ENCODE peak calls at places on chromosomes 1 and 21, in four cellular contexts. V is stimulated activated CD4-positive, alpha-beta T cell treated with anti-CD3 and anti-CD28 coated beads, Interleukin-1b, Interleukin-23, amount 100 ng/mL, for 24 hours; L is heart right ventricle; Q is HCT116. C is an unnamed sample.

GRCh38 chr1:1203561-1204424 is 2.6 kb downstream of the TNFRSF18 start:
- DNase-seq in L (peak; percentile 12), Q (no peak), V (no peak), C (no peak)

GRCh38 chr1:93845554-93846150 is 33.4 kb downstream of the DNTTIP2 start:
- DNase-seq in L (no peak), Q (no peak), V (peak; percentile 16), C (no peak)

GRCh38 chr1:79293611-79294010 is 287.1 kb upstream of the ADGRL4 start:
- DNase-seq in L (no peak), V (no peak), Q (no peak), C (no peak)

GRCh38 chr21:37939251-37939650 is 23.0 kb upstream of the KCNJ6 start:
- DNase-seq in L (no peak), V (no peak), Q (no peak), C (no peak)

GRCh38 chr1:31583995-31584868 is 7.9 kb downstream of the TINAGL1 start:
- DNase-seq in L (peak; percentile 86), Q (no peak), V (no peak), C (no peak)

GRCh38 chr1:1630191-1630964 is 1.6 kb upstream of the MMP23B start:
- DNase-seq in Q (no peak), L (peak; percentile 75), V (peak; percentile 86), C (peak; percentile 100)

GRCh38 chr1:230702934-230703678 is 10.8 kb downstream of the AGT start:
- DNase-seq in L (no peak), Q (no peak), V (no peak), C (no peak)

GRCh38 chr1:203537806-203538464 is 44.0 kb downstream of the OPTC start:
- DNase-seq in V (no peak), Q (no peak), L (no peak), C (no peak)

GRCh38 chr1:22418852-22419480 is 32.7 kb upstream of the ZBTB40 start:
- DNase-seq in Q (no peak), V (no peak), L (no peak), C (no peak)

GRCh38 chr1:6508876-6509602 is 17.6 kb upstream of the PLEKHG5 start:
- DNase-seq in V (no peak), L (peak; percentile 9), Q (no peak), C (no peak)

GRCh38 chr1:54487571-54488050 is 60.4 kb upstream of the ACOT11 start:
- DNase-seq in L (peak; percentile 38), V (no peak), Q (no peak), C (no peak)

GRCh38 chr1:243558556-243558955 is 291.5 kb downstream of the AKT3 start:
- DNase-seq in Q (no peak), V (no peak), L (no peak), C (no peak)

GRCh38 chr1:207321045-207321789 is at the start of gene CD55:
- DNase-seq in Q (peak; percentile 99), V (peak; percentile 96), L (peak; percentile 93), C (peak; percentile 72)

GRCh38 chr1:226624526-226624925 is 76.0 kb downstream of the STUM start:
- DNase-seq in Q (no peak), V (no peak), L (no peak), C (no peak)

GRCh38 chr1:170095976-170096725 is 21.7 kb upstream of the KIFAP3 start:
- DNase-seq in V (no peak), Q (no peak), L (no peak), C (no peak)

GRCh38 chr1:211485480-211485857 is 6.5 kb downstream of the RD3 start:
- DNase-seq in Q (no peak), V (no peak), L (no peak), C (no peak)

GRCh38 chr21:15397258-15397657 is 332.5 kb upstream of the NRIP1 start:
- DNase-seq in Q (no peak), L (no peak), V (no peak), C (no peak)

GRCh38 chr1:87243573-87243972 is 85.1 kb upstream of the LMO4 start:
- DNase-seq in L (no peak), Q (no peak), V (no peak), C (no peak)

GRCh38 chr1:97464305-97464704 is 456.5 kb downstream of the DPYD start:
- DNase-seq in L (no peak), V (no peak), Q (no peak), C (no peak)

GRCh38 chr1:219120625-219121544 is 52.8 kb upstream of the LYPLAL1 start:
- DNase-seq in V (no peak), L (no peak), Q (no peak), C (no peak)

GRCh38 chr1:174976436-174977107 is 23.2 kb upstream of the CACYBP start:
- DNase-seq in V (no peak), L (no peak), Q (no peak), C (no peak)

GRCh38 chr1:145740269-145740668 is 21.0 kb downstream of the CD160 start:
- DNase-seq in Q (no peak), V (no peak), L (no peak), C (no peak)

GRCh38 chr1:6612641-6613360 is 730 bp upstream of the PHF13 start:
- DNase-seq in L (peak; percentile 47), V (no peak), Q (no peak), C (no peak)

GRCh38 chr1:24416666-24417391 is 1.2 kb downstream of the NIPAL3 start:
- DNase-seq in V (no peak), Q (no peak), L (no peak), C (no peak)

GRCh38 chr1:89499320-89499719 is 25.3 kb upstream of the LRRC8B start:
- DNase-seq in V (no peak), L (no peak), Q (no peak), C (no peak)

GRCh38 chr1:207981976-207982375 is 71.1 kb upstream of the CD34 start:
- DNase-seq in Q (peak; percentile 23), L (no peak), V (no peak), C (no peak)

GRCh38 chr1:243256590-243256989 is 749 bp downstream of the SDCCAG8 start:
- DNase-seq in L (no peak), Q (no peak), V (no peak), C (no peak)

GRCh38 chr1:152683846-152684245 is 2.1 kb upstream of the LCE2B start:
- DNase-seq in L (no peak), Q (no peak), V (no peak), C (no peak)

C was measured in GM18507.